ENCODE peak calls at places on chromosomes 12 and 14, in five cellular contexts. U is MM.1S, B is body of pancreas, Z is left lung, R is cardiac muscle cell. A is an unnamed sample.
A peak's percentile ranks its signal among the peaks of the same experiment; 100 is the strongest.

GRCh38 chr14:43471595-43471994 is 1035.5 kb downstream of the FSCB start:
- DNase-seq in B (no peak), Z (no peak), U (no peak), R (no peak), A (no peak)

GRCh38 chr12:92558806-92559205 is 144.0 kb upstream of the PLEKHG7 start:
- DNase-seq in B (no peak), U (no peak), R (no peak), Z (no peak), A (no peak)

GRCh38 chr12:53699673-53700015 is 23.8 kb upstream of the ATP5MC2 start:
- DNase-seq in R (no peak), U (no peak), Z (no peak), B (no peak), A (no peak)

GRCh38 chr14:52266179-52266578 is 1.3 kb upstream of the PTGDR start:
- DNase-seq in Z (no peak), U (no peak), R (peak; percentile 93), B (peak; percentile 23), A (no peak)

GRCh38 chr14:23145794-23146422 is 26.9 kb upstream of the CEBPE start:
- DNase-seq in B (no peak), R (peak; percentile 51), Z (no peak), U (no peak), A (no peak)

GRCh38 chr12:72261885-72262284 is 10.3 kb upstream of the TRHDE start:
- DNase-seq in Z (no peak), B (no peak), U (no peak), R (no peak), A (no peak)

GRCh38 chr14:91244501-91244901 is at the start of gene GPR68:
- DNase-seq in U (no peak), B (peak; percentile 52), R (peak; percentile 82), Z (peak; percentile 79), A (no peak)

GRCh38 chr12:121139301-121139700 is 6.6 kb downstream of the P2RX7 start:
- DNase-seq in B (no peak), Z (no peak), R (no peak), U (no peak), A (no peak)

GRCh38 chr12:91985002-91985767 is 160.5 kb downstream of the BTG1 start:
- DNase-seq in B (no peak), U (no peak), Z (no peak), R (peak; percentile 39), A (no peak)

GRCh38 chr14:74507085-74507484 is 13.5 kb downstream of the ISCA2 start:
- DNase-seq in U (no peak), Z (no peak), R (no peak), B (no peak), A (no peak)

GRCh38 chr14:45810152-45810872 is 557.3 kb upstream of the MIS18BP1 start:
- DNase-seq in R (no peak), Z (no peak), U (peak; percentile 10), B (no peak), A (no peak)

GRCh38 chr12:92259852-92260251 is 114.2 kb upstream of the BTG1 start:
- DNase-seq in R (no peak), Z (no peak), U (no peak), B (no peak), A (no peak)

GRCh38 chr14:68625366-68626090 is 167.3 kb downstream of the ZFP36L1 start:
- DNase-seq in Z (no peak), B (no peak), U (no peak), R (no peak), A (no peak)

GRCh38 chr14:69043007-69043444 is 63.9 kb upstream of the ACTN1 start:
- DNase-seq in U (no peak), Z (peak; percentile 88), R (no peak), B (peak; percentile 71), A (no peak)

GRCh38 chr12:12804011-12804410 is 9.1 kb upstream of the DDX47 start:
- DNase-seq in U (no peak), Z (no peak), B (no peak), R (no peak), A (peak; percentile 61)

GRCh38 chr12:105843989-105844768 is 294.6 kb downstream of the NUAK1 start:
- DNase-seq in B (no peak), R (peak; percentile 11), U (no peak), Z (no peak), A (no peak)

GRCh38 chr14:54845616-54846015 is 57.0 kb downstream of the GCH1 start:
- DNase-seq in Z (no peak), B (no peak), U (no peak), R (peak; percentile 83), A (no peak)

GRCh38 chr12:75870878-75871277 is 160.7 kb downstream of the PHLDA1 start:
- DNase-seq in R (peak; percentile 32), B (no peak), Z (no peak), U (no peak), A (no peak)

GRCh38 chr12:127107744-127108143 is 1159.2 kb upstream of the TMEM132C start:
- DNase-seq in B (no peak), Z (no peak), R (no peak), U (peak; percentile 26), A (no peak)

GRCh38 chr14:103121161-103121845 is 2.0 kb upstream of the TNFAIP2 start:
- DNase-seq in Z (peak; percentile 93), B (peak; percentile 27), U (no peak), R (peak; percentile 64), A (no peak)

GRCh38 chr14:52640137-52640536 is 55.2 kb downstream of the ERO1A start:
- DNase-seq in U (no peak), R (no peak), Z (no peak), B (no peak), A (no peak)

GRCh38 chr12:15404485-15404884 is 82.2 kb downstream of the PTPRO start:
- DNase-seq in Z (no peak), R (peak; percentile 8), B (no peak), U (no peak), A (no peak)

GRCh38 chr12:46553266-46553665 is 180.7 kb upstream of the SLC38A2 start:
- DNase-seq in R (peak; percentile 45), Z (no peak), B (no peak), U (no peak), A (no peak)

GRCh38 chr12:110039085-110039807 is 9.1 kb downstream of the C12orf76 start:
- DNase-seq in B (peak; percentile 46), R (peak; percentile 85), U (no peak), Z (no peak), A (peak; percentile 86)

GRCh38 chr12:89051065-89051677 is 301.1 kb downstream of the DUSP6 start:
- DNase-seq in R (peak; percentile 84), Z (no peak), B (peak; percentile 8), U (peak; percentile 64), A (peak; percentile 39)

GRCh38 chr12:89060133-89060532 is 292.2 kb downstream of the DUSP6 start:
- DNase-seq in U (no peak), B (no peak), R (peak; percentile 14), Z (no peak), A (no peak)

DNA sequence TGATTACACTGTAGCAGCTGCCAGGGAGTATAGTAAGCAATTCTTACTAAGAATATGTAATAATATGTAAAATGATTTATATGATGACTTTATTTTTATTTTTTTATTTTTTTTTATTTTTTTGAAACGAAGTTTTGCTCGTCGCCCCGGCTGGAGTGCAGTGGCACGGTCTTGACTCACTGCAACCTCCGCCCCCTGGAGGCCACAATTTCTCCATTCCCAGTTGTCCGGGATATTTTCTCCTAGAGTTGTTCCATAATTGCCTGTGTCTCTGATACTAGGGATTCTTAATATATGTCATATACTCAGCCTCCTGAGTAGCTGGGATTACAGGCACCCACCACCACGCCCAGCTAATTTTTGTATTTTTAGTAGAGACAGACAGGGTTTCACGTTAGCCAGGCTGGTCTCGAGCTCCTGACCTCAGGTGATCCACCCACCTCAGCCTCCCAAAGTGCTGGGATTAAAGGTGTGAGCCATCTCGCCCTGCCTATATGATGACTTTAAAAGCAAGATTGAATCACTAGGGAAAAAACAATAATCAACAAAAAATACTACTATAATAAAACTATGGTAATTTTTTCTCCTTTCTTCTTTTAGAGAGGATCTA is 12.2 kb upstream of the ITPR2 start:
- DNase-seq in Z (no peak), U (no peak), B (peak; percentile 82), R (peak; percentile 76), A (no peak)
- TF ChIP-seq CTCF in Z (peak; percentile 62), U (peak; percentile 36), B (peak; percentile 72), R (peak; percentile 69), A (peak; percentile 75)

GRCh38 chr14:26841920-26842741 is 244.3 kb upstream of the NOVA1 start:
- DNase-seq in Z (no peak), U (no peak), B (peak; percentile 70), R (peak; percentile 98), A (peak; percentile 56)

GRCh38 chr14:26845106-26845818 is 247.4 kb upstream of the NOVA1 start:
- DNase-seq in R (no peak), U (no peak), B (peak; percentile 21), Z (no peak), A (peak; percentile 50)

GRCh38 chr14:26841361-26841760 is 243.5 kb upstream of the NOVA1 start:
- DNase-seq in Z (no peak), B (no peak), R (peak; percentile 25), U (no peak), A (no peak)

GRCh38 chr14:26849514-26849913 is 251.7 kb upstream of the NOVA1 start:
- DNase-seq in B (no peak), R (no peak), U (no peak), Z (no peak), A (no peak)

GRCh38 chr14:26846388-26846787 is 248.6 kb upstream of the NOVA1 start:
- DNase-seq in Z (no peak), R (peak; percentile 3), U (no peak), B (no peak), A (no peak)
- H3K4me3 ChIP-seq in Z (no peak overlapping the region), R (no peak overlapping the region), U (no peak overlapping the region), B (no peak overlapping the region), A (no peak overlapping the region)

GRCh38 chr14:92258934-92259333 is 64.0 kb upstream of the SLC24A4 start:
- DNase-seq in B (no peak), Z (no peak), U (no peak), R (no peak), A (no peak)

GRCh38 chr14:92263681-92264080 is 59.3 kb upstream of the SLC24A4 start:
- DNase-seq in Z (no peak), R (peak; percentile 2), U (no peak), B (no peak), A (no peak)

GRCh38 chr14:92254786-92255185 is 68.2 kb upstream of the SLC24A4 start:
- DNase-seq in R (peak; percentile 61), B (peak; percentile 17), Z (no peak), U (no peak), A (no peak)

DNA sequence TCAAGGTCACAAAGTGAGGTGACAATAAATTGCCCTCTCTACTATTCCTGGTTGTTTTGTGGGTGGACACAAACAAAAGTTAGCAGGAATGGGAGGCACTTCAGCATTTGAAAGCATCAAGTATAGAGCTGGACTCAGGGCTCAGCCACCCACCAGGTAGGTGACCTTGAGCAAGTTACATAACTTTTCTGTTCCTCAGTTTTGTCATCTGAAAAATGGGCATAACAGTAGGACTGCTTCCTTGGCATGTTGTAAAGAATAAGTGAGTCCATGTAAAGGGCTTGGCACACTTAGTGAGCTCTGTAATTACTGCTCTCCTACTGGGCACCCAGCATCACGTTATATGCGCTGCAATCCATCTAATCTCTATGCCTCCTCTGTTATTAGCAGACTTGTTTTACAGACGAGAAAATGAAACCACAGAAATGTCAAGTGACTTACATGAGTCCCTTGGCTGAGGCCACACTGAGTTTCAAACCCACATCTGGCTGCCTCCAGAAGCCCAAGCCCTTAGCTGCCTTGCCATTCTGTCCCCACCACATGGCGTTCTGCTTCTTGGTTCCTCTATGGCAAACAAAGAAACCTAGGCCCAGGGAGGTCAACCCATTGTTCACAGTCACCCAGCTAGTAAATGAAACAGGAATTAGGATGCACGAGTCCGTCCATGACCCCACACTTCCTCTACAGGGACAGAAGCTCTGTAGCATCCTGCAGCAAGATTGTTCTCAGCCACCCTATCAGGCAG is 63.2 kb upstream of the SLC24A4 start:
- DNase-seq in R (no peak), Z (no peak), U (peak; percentile 74), B (no peak), A (no peak)
- TF ChIP-seq CTCF in R (no peak), Z (no peak), U (no peak), B (no peak), A (no peak)

GRCh38 chr14:64508215-64508776 is 3.7 kb downstream of the ZBTB1 start:
- DNase-seq in Z (no peak), R (no peak), U (peak; percentile 46), B (no peak), A (no peak)
- H3K4me3 ChIP-seq in Z (no peak overlapping the region), R (no peak overlapping the region), U (peak overlapping the region; percentile 63), B (no peak overlapping the region), A (no peak overlapping the region)

A was measured in LNCaP clone FGC.